ENCODE peak calls at places on chromosomes 13 and 19, in five cellular contexts. One of them, this sample, is unnamed.

GRCh38 chr13:75231235-75231634 is 250.7 kb downstream of the TBC1D4 start:
- DNase-seq in type B pancreatic cell: no peak
- DNase-seq in left ventricle myocardium inferior: no peak
- DNase-seq in NCI-H2081: no peak
- DNase-seq in SK-N-SH: no peak
- DNase-seq in this sample: no peak

GRCh38 chr19:30441011-30441410 is 68.8 kb downstream of the ZNF536 start:
- DNase-seq in left ventricle myocardium inferior: no peak
- DNase-seq in SK-N-SH: no peak
- DNase-seq in type B pancreatic cell: no peak
- DNase-seq in NCI-H2081: no peak
- DNase-seq in this sample: no peak

GRCh38 chr13:104586010-104586746 is 1520.0 kb upstream of the SLC10A2 start:
- DNase-seq in type B pancreatic cell: no peak
- DNase-seq in SK-N-SH: no peak
- DNase-seq in NCI-H2081: no peak
- DNase-seq in left ventricle myocardium inferior: no peak
- DNase-seq in this sample: no peak

GRCh38 chr19:18202759-18203407 is 959 bp downstream of the RAB3A start:
- DNase-seq in SK-N-SH: peak
- DNase-seq in type B pancreatic cell: no peak
- DNase-seq in left ventricle myocardium inferior: no peak
- DNase-seq in NCI-H2081: peak
- DNase-seq in this sample: peak

GRCh38 chr19:44607049-44607448 is 6.3 kb upstream of the IGSF23 start:
- DNase-seq in type B pancreatic cell: no peak
- DNase-seq in NCI-H2081: no peak
- DNase-seq in SK-N-SH: no peak
- DNase-seq in left ventricle myocardium inferior: no peak
- DNase-seq in this sample: no peak

GRCh38 chr19:34837262-34837661 is 64.2 kb upstream of the ZNF599 start:
- DNase-seq in type B pancreatic cell: no peak
- DNase-seq in NCI-H2081: no peak
- DNase-seq in left ventricle myocardium inferior: peak
- DNase-seq in SK-N-SH: peak
- DNase-seq in this sample: no peak

GRCh38 chr13:78601124-78601885 is 2.0 kb downstream of the POU4F1 start:
- DNase-seq in NCI-H2081: no peak
- DNase-seq in left ventricle myocardium inferior: no peak
- DNase-seq in type B pancreatic cell: no peak
- DNase-seq in SK-N-SH: peak
- DNase-seq in this sample: peak

GRCh38 chr19:18460313-18460712 is 22.4 kb upstream of the ISYNA1 start:
- DNase-seq in NCI-H2081: no peak
- DNase-seq in type B pancreatic cell: no peak
- DNase-seq in left ventricle myocardium inferior: peak
- DNase-seq in SK-N-SH: no peak
- DNase-seq in this sample: no peak

GRCh38 chr13:44131069-44131614 is 242.5 kb upstream of the SERP2 start:
- DNase-seq in left ventricle myocardium inferior: no peak
- DNase-seq in type B pancreatic cell: no peak
- DNase-seq in SK-N-SH: no peak
- DNase-seq in NCI-H2081: no peak
- DNase-seq in this sample: no peak

GRCh38 chr19:23415561-23416191 is 20.4 kb upstream of the ZNF91 start:
- DNase-seq in NCI-H2081: no peak
- DNase-seq in type B pancreatic cell: peak
- DNase-seq in SK-N-SH: peak
- DNase-seq in left ventricle myocardium inferior: peak
- DNase-seq in this sample: peak

GRCh38 chr19:46466536-46467199 is 4.7 kb downstream of the PNMA8A start:
- DNase-seq in left ventricle myocardium inferior: peak
- DNase-seq in type B pancreatic cell: no peak
- DNase-seq in SK-N-SH: no peak
- DNase-seq in NCI-H2081: no peak
- DNase-seq in this sample: no peak

GRCh38 chr13:33490461-33491327 is 205.1 kb upstream of the STARD13 start:
- DNase-seq in NCI-H2081: no peak
- DNase-seq in type B pancreatic cell: no peak
- DNase-seq in left ventricle myocardium inferior: no peak
- DNase-seq in SK-N-SH: no peak
- DNase-seq in this sample: peak

GRCh38 chr19:11479470-11480080 is 1.3 kb downstream of the ELAVL3 start:
- DNase-seq in type B pancreatic cell: no peak
- DNase-seq in left ventricle myocardium inferior: peak
- DNase-seq in NCI-H2081: peak
- DNase-seq in SK-N-SH: peak
- DNase-seq in this sample: peak

GRCh38 chr19:37931941-37932655 is 25.1 kb downstream of the SIPA1L3 start:
- DNase-seq in type B pancreatic cell: peak
- DNase-seq in NCI-H2081: peak
- DNase-seq in SK-N-SH: no peak
- DNase-seq in left ventricle myocardium inferior: peak
- DNase-seq in this sample: peak